ENCODE peak calls at places on chromosomes 2 and 18, in four cellular contexts. H, Q, Y and L are unnamed samples.

GRCh38 chr18:77977331-77977730 is 727.7 kb downstream of the GALR1 start:
- DNase-seq in H (no peak), Q (no peak), Y (no peak), L (no peak)

GRCh38 chr2:7904319-7904718 is 777.5 kb upstream of the ID2 start:
- DNase-seq in H (no peak), Q (no peak), Y (no peak), L (no peak)

GRCh38 chr18:79394438-79395307 is 1.1 kb upstream of the NFATC1 start:
- DNase-seq in H (no peak), Q (peak; percentile 49), Y (peak; percentile 70), L (peak; percentile 78)

GRCh38 chr2:219285894-219286425 is 6.8 kb downstream of the DNAJB2 start:
- DNase-seq in H (peak; percentile 88), Q (peak; percentile 57), Y (no peak), L (peak; percentile 92)

GRCh38 chr2:46493241-46493970 is 14.0 kb downstream of the TMEM247 start:
- DNase-seq in H (no peak), Q (peak; percentile 82), Y (no peak), L (no peak)

GRCh38 chr2:95372845-95373244 is 29.7 kb upstream of the FAHD2A start:
- DNase-seq in H (no peak), Q (no peak), Y (no peak), L (no peak)

GRCh38 chr18:79252904-79253633 is 142.7 kb upstream of the NFATC1 start:
- DNase-seq in H (no peak), Q (no peak), Y (no peak), L (no peak)

GRCh38 chr18:57837917-57838548 is 34.9 kb upstream of the ATP8B1 start:
- DNase-seq in H (no peak), Q (peak; percentile 37), Y (no peak), L (no peak)

GRCh38 chr2:120949957-120950590 is 214.4 kb downstream of the GLI2 start:
- DNase-seq in H (no peak), Q (peak; percentile 33), Y (no peak), L (no peak)

GRCh38 chr2:74063486-74063885 is 78.8 kb downstream of the TET3 start:
- DNase-seq in H (no peak), Q (peak; percentile 79), Y (no peak), L (no peak)

GRCh38 chr18:37355772-37356171 is 209.8 kb downstream of the CELF4 start:
- DNase-seq in H (no peak), Q (no peak), Y (no peak), L (no peak)

GRCh38 chr2:168992026-168992425 is 39.1 kb downstream of the ABCB11 start:
- DNase-seq in H (no peak), Q (peak; percentile 5), Y (no peak), L (no peak)

GRCh38 chr18:21739604-21740473 is 753 bp upstream of the MIB1 start:
- DNase-seq in H (peak; percentile 52), Q (no peak), Y (no peak), L (no peak)

GRCh38 chr2:167992258-167992657 is 255.1 kb downstream of the STK39 start:
- DNase-seq in H (no peak), Q (no peak), Y (no peak), L (no peak)

GRCh38 chr2:64085936-64086335 is 58.3 kb downstream of the PELI1 start:
- DNase-seq in H (no peak), Q (no peak), Y (no peak), L (peak; percentile 82)

GRCh38 chr2:235162070-235162469 is 210.3 kb downstream of the SH3BP4 start:
- DNase-seq in H (no peak), Q (no peak), Y (no peak), L (no peak)

GRCh38 chr2:144372484-144373195 is 147.3 kb downstream of the ZEB2 start:
- DNase-seq in H (no peak), Q (no peak), Y (no peak), L (no peak)

GRCh38 chr2:191610749-191611148 is 67.2 kb upstream of the NABP1 start:
- DNase-seq in H (no peak), Q (no peak), Y (no peak), L (no peak)

GRCh38 chr18:8299054-8299708 is 310.1 kb upstream of the RAB12 start:
- DNase-seq in H (no peak), Q (no peak), Y (no peak), L (no peak)

GRCh38 chr2:110865188-110865587 is 132.8 kb downstream of the ACOXL start:
- DNase-seq in H (no peak), Q (peak; percentile 6), Y (no peak), L (no peak)

GRCh38 chr18:77073336-77074093 is 59.1 kb downstream of the MBP start:
- DNase-seq in H (no peak), Q (no peak), Y (no peak), L (no peak)

GRCh38 chr2:56130463-56131070 is 53.2 kb upstream of the CCDC85A start:
- DNase-seq in H (peak; percentile 41), Q (peak; percentile 31), Y (no peak), L (peak; percentile 53)

GRCh38 chr2:86825728-86826386 is 35.1 kb upstream of the CD8A start:
- DNase-seq in H (no peak), Q (no peak), Y (no peak), L (no peak)

GRCh38 chr18:54807303-54807702 is 21.0 kb upstream of the RAB27B start:
- DNase-seq in H (no peak), Q (no peak), Y (no peak), L (no peak)

GRCh38 chr2:8110716-8111115 is 571.1 kb upstream of the ID2 start:
- DNase-seq in H (no peak), Q (no peak), Y (no peak), L (no peak)

GRCh38 chr2:191935247-191935646 is 88.4 kb upstream of the CAVIN2 start:
- DNase-seq in H (no peak), Q (no peak), Y (no peak), L (no peak)

GRCh38 chr18:35661483-35662146 is 80.1 kb downstream of the GALNT1 start:
- DNase-seq in H (no peak), Q (no peak), Y (no peak), L (peak; percentile 24)

GRCh38 chr2:43178055-43178598 is 48.3 kb downstream of the ZFP36L2 start:
- DNase-seq in H (no peak), Q (no peak), Y (no peak), L (no peak)

GRCh38 chr2:188380280-188380679 is 88.6 kb downstream of the GULP1 start:
- DNase-seq in H (no peak), Q (no peak), Y (no peak), L (no peak)

GRCh38 chr18:22347624-22348511 is 69.8 kb downstream of the CTAGE1 start:
- DNase-seq in H (peak; percentile 52), Q (peak; percentile 16), Y (peak; percentile 58), L (peak; percentile 40)

GRCh38 chr18:3692113-3692621 is 242.2 kb downstream of the TGIF1 start:
- DNase-seq in H (no peak), Q (no peak), Y (no peak), L (no peak)

GRCh38 chr18:3688682-3689081 is 238.7 kb downstream of the TGIF1 start:
- DNase-seq in H (peak; percentile 43), Q (peak; percentile 99), Y (no peak), L (peak; percentile 90)

GRCh38 chr18:3689091-3689490 is 239.1 kb downstream of the TGIF1 start:
- DNase-seq in H (no peak), Q (no peak), Y (no peak), L (no peak)

GRCh38 chr18:3690682-3691066 is 240.7 kb downstream of the TGIF1 start:
- DNase-seq in H (no peak), Q (peak; percentile 46), Y (no peak), L (no peak)

DNA sequence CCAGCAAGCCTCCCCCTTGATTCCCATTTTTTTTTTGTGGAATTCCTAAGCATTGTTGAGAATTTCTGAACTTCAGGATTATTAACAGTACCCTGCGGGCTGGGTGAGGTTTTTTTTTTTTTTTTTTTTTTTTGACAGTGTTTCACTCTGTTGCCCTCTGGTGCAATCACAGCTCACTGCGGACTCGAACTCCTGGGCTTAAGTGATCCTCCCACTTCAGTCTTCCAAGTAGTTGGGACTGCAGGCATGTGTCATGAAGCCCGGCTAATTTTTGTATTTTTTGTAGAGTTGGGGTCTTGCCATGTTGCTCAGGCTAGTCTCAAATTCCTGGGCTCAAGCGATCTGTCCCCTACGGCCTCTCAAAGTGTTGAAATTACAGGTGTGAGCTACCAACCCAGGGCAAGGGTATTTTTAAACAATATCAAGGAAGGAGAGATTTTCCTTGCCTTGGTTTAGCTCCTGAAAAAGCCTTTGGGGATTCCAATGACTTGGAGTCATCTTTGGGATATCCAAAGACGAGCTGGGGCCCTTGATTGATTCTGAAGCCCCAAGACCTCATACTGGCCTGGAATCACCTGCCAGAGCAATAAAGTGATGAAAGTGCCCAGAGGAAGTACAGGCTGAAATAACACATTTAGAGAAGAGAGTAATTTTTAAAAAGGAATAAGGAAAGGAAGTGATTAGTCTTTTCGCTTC is 240.2 kb downstream of the TGIF1 start:
- DNase-seq in H (peak; percentile 38), Q (no peak), Y (no peak), L (peak; percentile 71)
- H2BK5ac ChIP-seq in H (no peak overlapping the region), Q (peak overlapping the region; percentile 100), Y (no peak overlapping the region), L (no peak overlapping the region)

DNA sequence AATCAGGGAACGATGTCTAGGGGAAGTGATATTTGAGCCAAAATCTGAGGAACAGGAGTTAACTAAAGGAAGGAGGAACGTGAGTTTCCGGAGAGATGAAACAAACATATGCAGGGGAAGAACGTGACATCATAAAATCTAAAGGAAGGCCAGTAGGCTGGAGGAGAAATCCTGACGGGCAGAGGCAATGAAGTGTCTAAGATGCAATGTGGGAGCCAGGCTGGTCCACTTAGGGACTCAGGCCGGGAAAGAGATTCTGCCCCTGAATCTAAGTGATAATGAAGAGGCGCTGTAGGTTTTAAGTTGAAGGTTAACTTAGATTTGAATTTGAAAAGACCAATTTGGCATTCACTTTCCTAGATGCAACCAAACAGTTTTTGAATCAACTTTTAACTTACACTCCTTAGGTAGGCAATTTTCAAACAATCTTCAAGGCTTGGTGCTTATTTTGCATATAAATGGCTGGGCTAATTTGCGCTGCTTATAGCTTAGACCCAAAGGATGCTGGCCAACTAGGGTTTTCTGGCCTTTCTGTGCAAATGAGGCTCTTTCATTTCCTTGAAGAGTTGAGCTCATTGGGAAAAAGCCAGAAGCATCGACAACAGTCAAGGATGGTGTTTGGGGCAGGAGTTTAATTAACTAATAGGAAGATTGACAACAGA is 221.7 kb downstream of the SOX11 start:
- DNase-seq in H (peak; percentile 48), Q (no peak), Y (no peak), L (peak; percentile 50)
- H3K56ac ChIP-seq in H (no peak overlapping the region), Q (no peak overlapping the region), Y (no peak overlapping the region), L (no peak overlapping the region)

DNA sequence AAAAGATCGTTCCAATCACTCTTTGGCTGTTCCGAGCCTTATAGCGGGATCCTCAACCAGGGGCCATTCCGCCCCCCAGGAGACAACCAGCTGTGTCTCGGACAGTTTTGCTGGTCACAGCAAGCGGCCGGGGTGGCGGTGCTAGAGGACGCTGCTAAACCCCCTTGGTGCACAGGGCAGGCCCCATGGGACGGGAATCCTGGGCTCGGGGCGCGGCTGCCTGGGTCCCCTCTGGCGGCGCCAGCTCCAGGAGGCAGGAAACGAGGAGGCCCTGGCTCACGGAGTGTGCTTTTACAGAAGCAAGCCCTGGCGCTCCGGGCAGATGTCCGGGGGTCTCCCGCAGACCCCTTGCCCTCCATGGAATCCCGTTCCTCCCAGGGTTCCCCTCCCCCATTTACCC is 22.1 kb downstream of the SCYGR8 start:
- DNase-seq in H (no peak), Q (no peak), Y (no peak), L (no peak)
- H2BK5ac ChIP-seq in H (no peak overlapping the region), Q (no peak overlapping the region), Y (no peak overlapping the region), L (no peak overlapping the region)

DNA sequence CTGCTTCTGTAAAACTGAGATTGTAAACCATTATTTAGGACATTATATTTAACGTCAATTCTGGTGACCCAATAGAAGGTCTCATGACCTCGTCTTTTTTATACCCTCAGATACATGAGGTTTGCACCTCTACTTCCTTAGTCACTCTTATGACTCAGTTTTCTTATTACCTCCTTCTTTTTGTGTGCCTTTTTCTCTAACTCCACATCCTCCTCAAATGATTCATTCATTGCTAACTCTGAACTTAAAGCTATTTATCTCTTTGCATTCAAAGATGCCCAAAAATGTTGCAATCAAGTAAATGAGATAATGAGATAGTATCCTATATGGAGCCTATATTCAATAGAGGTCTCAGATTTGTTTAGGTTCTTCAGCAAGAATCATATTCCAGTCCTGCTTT is 121.0 kb upstream of the KYNU start:
- DNase-seq in H (no peak), Q (peak; percentile 78), Y (no peak), L (no peak)
- H3K56ac ChIP-seq in H (no peak overlapping the region), Q (no peak overlapping the region), Y (no peak overlapping the region), L (no peak overlapping the region)